ENCODE peak calls at places on chromosomes 7 and 10, in eight cellular contexts. O is PC-9; D is CD8-positive, alpha-beta memory T cell; I is astrocyte; R is mesenchymal stem cell; V is GM12878; J is mammary epithelial cell; Y is SJSA1. A is an unnamed sample.

GRCh38 chr10:52923520-52923919 is 150.9 kb upstream of the MBL2 start:
- DNase-seq in I (no peak), Y (no peak), V (no peak), J (no peak), O (no peak), D (no peak), R (no peak), A (no peak)

GRCh38 chr7:155340071-155340531 is 42.4 kb downstream of the INSIG1 start:
- DNase-seq in R (no peak), V (no peak), Y (no peak), D (no peak), J (no peak), I (no peak), O (no peak), A (no peak)

GRCh38 chr10:79275431-79275851 is 71.8 kb upstream of the PPIF start:
- DNase-seq in J (no peak), D (no peak), Y (no peak), R (no peak), V (no peak), I (peak; percentile 23), O (no peak), A (no peak)

GRCh38 chr7:111137296-111138195 is 46.6 kb downstream of the LRRN3 start:
- DNase-seq in D (no peak), I (peak; percentile 3), Y (no peak), O (peak; percentile 18), V (no peak), R (peak; percentile 81), J (peak; percentile 66), A (peak; percentile 80)

GRCh38 chr7:112362796-112363195 is 87.5 kb upstream of the IFRD1 start:
- DNase-seq in D (no peak), J (no peak), V (no peak), I (peak; percentile 32), O (no peak), R (no peak), Y (no peak), A (peak; percentile 37)

GRCh38 chr7:47046949-47047348 is 535.0 kb downstream of the TNS3 start:
- DNase-seq in V (no peak), Y (no peak), J (no peak), R (no peak), O (no peak), I (no peak), D (no peak), A (no peak)

GRCh38 chr7:14836571-14837189 is 65.9 kb downstream of the DGKB start:
- DNase-seq in D (no peak), O (peak; percentile 61), J (peak; percentile 56), R (peak; percentile 60), Y (no peak), V (no peak), I (peak; percentile 72), A (peak; percentile 74)

GRCh38 chr7:3300221-3300650 is 816 bp upstream of the SDK1 start:
- DNase-seq in R (peak; percentile 67), Y (no peak), O (peak; percentile 10), V (no peak), I (peak; percentile 26), D (no peak), J (no peak), A (peak; percentile 29)

GRCh38 chr10:121539757-121540156 is 58.5 kb downstream of the FGFR2 start:
- DNase-seq in O (no peak), D (no peak), J (no peak), I (no peak), Y (no peak), V (no peak), R (no peak), A (peak; percentile 31)

GRCh38 chr10:49106451-49106850 is 8.9 kb downstream of the VSTM4 start:
- DNase-seq in V (no peak), D (no peak), R (no peak), Y (no peak), O (no peak), J (no peak), I (no peak), A (no peak)

GRCh38 chr10:23157691-23158369 is 34.3 kb upstream of the PTF1A start:
- DNase-seq in V (no peak), R (peak; percentile 63), D (no peak), J (peak; percentile 33), I (peak; percentile 33), Y (peak; percentile 23), O (no peak), A (peak; percentile 67)

GRCh38 chr7:155208681-155209477 is 88.8 kb upstream of the INSIG1 start:
- DNase-seq in J (peak; percentile 61), I (peak; percentile 46), Y (peak; percentile 59), O (peak; percentile 62), D (no peak), V (no peak), R (peak; percentile 24), A (no peak)

GRCh38 chr7:83161186-83161585 is 1.5 kb downstream of the PCLO start:
- DNase-seq in O (no peak), D (no peak), I (no peak), Y (no peak), J (peak; percentile 9), R (peak; percentile 3), V (no peak), A (no peak)

GRCh38 chr7:83166781-83167180 is 4.1 kb upstream of the PCLO start:
- DNase-seq in I (no peak), Y (no peak), O (no peak), V (no peak), J (no peak), R (no peak), D (no peak), A (no peak)

GRCh38 chr7:83159731-83160130 is 3.0 kb downstream of the PCLO start:
- DNase-seq in J (peak; percentile 17), V (no peak), I (no peak), O (no peak), D (no peak), Y (no peak), R (no peak), A (no peak)

GRCh38 chr7:83161851-83162401 is 758 bp downstream of the PCLO start:
- DNase-seq in I (no peak), O (no peak), D (no peak), V (no peak), J (peak; percentile 6), Y (no peak), R (no peak), A (no peak)

DNA sequence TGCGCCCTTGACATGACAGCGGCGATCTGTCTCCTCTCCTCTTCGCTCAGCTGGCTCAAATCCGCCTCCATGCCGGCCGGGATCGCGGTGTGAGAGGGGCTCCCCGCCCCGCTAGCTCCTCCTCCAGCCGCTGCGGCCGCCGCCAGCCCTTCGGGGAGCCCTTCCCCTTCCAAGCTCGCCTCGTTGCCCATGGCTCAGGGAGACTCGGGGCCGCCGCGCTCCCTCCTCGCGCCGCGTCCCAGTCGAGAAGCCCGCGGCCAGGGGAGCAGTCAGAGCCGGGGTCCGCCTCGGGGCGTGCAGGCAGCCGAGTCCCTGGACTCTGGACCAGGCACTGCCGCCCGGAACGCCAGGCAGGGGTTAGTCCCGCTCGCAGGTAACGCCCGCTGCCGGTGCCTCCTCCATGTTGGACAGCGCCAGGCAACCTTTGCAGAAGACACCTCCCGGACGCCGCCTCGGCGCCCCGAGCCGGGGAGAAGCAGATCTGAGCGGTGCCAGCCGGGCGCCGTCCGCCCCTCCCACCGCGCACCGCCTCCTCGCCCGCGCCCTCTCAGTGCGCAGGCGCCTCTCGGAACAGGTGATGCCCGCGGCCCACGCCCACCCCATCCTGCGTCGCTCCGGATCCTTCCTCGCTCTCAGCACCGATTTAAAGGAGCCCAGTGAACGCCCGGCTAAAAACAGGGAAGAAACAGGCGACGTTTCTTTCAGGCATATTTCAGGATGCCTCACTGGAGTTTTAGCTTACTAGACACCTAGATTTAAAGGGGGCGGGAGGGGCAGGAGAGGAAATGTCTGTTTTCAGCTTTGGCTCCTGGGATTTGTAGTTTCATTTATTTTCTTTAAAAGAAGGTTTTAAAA is at the start of gene PCLO:
- DNase-seq in I (peak; percentile 56), O (peak; percentile 98), J (peak; percentile 98), D (peak; percentile 2), R (peak; percentile 60), V (no peak), Y (peak; percentile 29), A (peak; percentile 96)
- H3K27ac ChIP-seq in I (peak within 1 kb of the TSS; percentile 20), O (peak within 1 kb of the TSS; percentile 70), J (peak within 1 kb of the TSS; percentile 44), D (no peak within 1 kb of the TSS), R (peak within 1 kb of the TSS; percentile 83), V (no peak within 1 kb of the TSS), Y (no peak within 1 kb of the TSS), A (peak within 1 kb of the TSS; percentile 34)

GRCh38 chr10:100282907-100283306 is 3.6 kb downstream of the BLOC1S2 start:
- DNase-seq in I (no peak), D (no peak), R (no peak), J (no peak), V (no peak), Y (no peak), O (no peak), A (no peak)
- H3K4me1 ChIP-seq in I (peaks cover 17% of the 10 kb centered on the region), D (peaks cover 23% of the 10 kb centered on the region), R (peaks cover 9% of the 10 kb centered on the region), J (peaks cover 31% of the 10 kb centered on the region), V (peaks cover 8% of the 10 kb centered on the region), Y (peaks cover 16% of the 10 kb centered on the region), O (peaks cover 8% of the 10 kb centered on the region), A (peaks cover 6% of the 10 kb centered on the region)

GRCh38 chr7:133481676-133482075 is 228.8 kb downstream of the EXOC4 start:
- DNase-seq in O (no peak), D (no peak), Y (peak; percentile 12), V (no peak), R (peak; percentile 51), I (peak; percentile 76), J (peak; percentile 68), A (no peak)
- H3K4me3 ChIP-seq in O (no peak overlapping the region), D (no peak overlapping the region), Y (no peak overlapping the region), V (no peak overlapping the region), R (no peak overlapping the region), I (no peak overlapping the region), J (no peak overlapping the region), A (no peak overlapping the region)

DNA sequence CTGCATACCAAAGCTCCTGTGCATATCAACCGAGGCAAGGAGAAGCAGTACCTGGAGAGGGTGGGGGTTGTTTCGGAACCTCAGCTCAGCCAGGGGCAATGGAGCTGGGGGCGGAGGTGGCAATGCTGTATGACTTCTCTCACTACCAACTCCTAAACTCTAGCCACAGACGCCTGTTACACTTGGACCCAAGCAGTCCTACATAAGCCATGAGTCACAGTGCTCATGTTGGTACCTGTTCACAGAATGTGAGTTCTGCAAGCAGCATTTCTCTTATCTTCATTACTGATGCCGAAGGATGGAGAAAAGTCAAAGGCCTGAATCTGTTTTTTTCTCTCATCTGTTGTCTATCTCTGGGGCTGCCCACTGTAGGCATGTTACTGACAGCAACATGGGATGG is 3.2 kb upstream of the RAB18 start:
- DNase-seq in D (no peak), R (no peak), Y (no peak), I (no peak), J (peak; percentile 89), O (no peak), V (no peak), A (no peak)
- H3K27ac ChIP-seq in D (no peak overlapping the region), R (no peak overlapping the region), Y (no peak overlapping the region), I (no peak overlapping the region), J (peak overlapping the region; percentile 61), O (no peak overlapping the region), V (no peak overlapping the region), A (no peak overlapping the region)

DNA sequence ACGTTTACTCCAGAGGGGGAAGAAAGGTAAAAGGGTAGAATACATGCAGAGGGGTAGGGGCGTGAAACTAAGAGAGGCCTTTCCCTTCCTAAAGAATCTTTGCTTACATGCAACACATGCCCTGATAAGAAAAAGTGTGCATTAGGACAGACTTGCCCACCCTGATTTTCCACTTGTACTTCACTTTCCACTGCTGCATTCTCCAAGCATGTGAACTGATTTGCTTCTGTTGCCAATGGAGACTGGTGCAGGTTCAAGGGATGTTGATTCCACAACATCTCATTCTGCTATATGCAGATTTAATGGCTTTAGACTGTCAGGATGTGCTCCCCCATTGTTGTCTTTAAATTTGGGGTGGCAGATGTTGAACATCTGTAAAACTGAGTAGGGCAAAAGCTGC is 237.5 kb upstream of the TCF7L2 start:
- DNase-seq in R (no peak), D (no peak), V (no peak), I (no peak), O (no peak), J (no peak), Y (no peak), A (no peak)
- H3K4me1 ChIP-seq in R (peaks cover 6% of the 10 kb centered on the region), D (no peaks in the 10 kb centered on the region), V (no peaks in the 10 kb centered on the region), I (peaks cover 8% of the 10 kb centered on the region), O (no peaks in the 10 kb centered on the region), J (peaks cover 9% of the 10 kb centered on the region), Y (peaks cover 34% of the 10 kb centered on the region), A (peaks cover 2% of the 10 kb centered on the region)

A was measured in SJCRH30.